ENCODE peak calls at places on chromosomes 16 and 17, in six cellular contexts. S is cardiac fibroblast, H is A549, R is astrocyte of the spinal cord, I is AG04449, X is colonic mucosa. U is an unnamed sample.
A peak's percentile ranks its signal among the peaks of the same experiment; 100 is the strongest.

GRCh38 chr17:72372185-72372584 is 251.4 kb downstream of the SOX9 start:
- DNase-seq in R (peak; percentile 29), S (peak; percentile 19), H (no peak), X (no peak), I (no peak), U (no peak)

GRCh38 chr17:81821603-81822311 is 11.3 kb downstream of the MCRIP1 start:
- DNase-seq in R (peak; percentile 34), S (peak; percentile 56), X (peak; percentile 97), H (peak; percentile 93), I (no peak), U (peak; percentile 88)

GRCh38 chr17:70329751-70330150 is 160.4 kb downstream of the KCNJ2 start:
- DNase-seq in I (no peak), X (no peak), S (no peak), H (no peak), R (no peak), U (no peak)

GRCh38 chr16:85584192-85584757 is 28.8 kb upstream of the GSE1 start:
- DNase-seq in R (no peak), X (no peak), I (no peak), H (no peak), S (no peak), U (no peak)

GRCh38 chr16:10579965-10580918 is at the start of gene EMP2:
- DNase-seq in R (peak; percentile 68), X (peak; percentile 88), S (peak; percentile 62), H (peak; percentile 90), I (no peak), U (peak; percentile 63)

GRCh38 chr16:31113420-31114124 is 3.9 kb upstream of the KAT8 start:
- DNase-seq in H (no peak), X (no peak), I (no peak), R (no peak), S (no peak), U (no peak)

GRCh38 chr17:48513097-48513496 is 17.7 kb downstream of the HOXB1 start:
- DNase-seq in I (no peak), H (no peak), X (no peak), S (no peak), R (no peak), U (peak; percentile 52)

GRCh38 chr16:85113913-85114312 is 1.6 kb upstream of the CIBAR2 start:
- DNase-seq in X (no peak), S (no peak), I (no peak), H (no peak), R (no peak), U (no peak)

GRCh38 chr17:28702752-28703150 is 8.9 kb downstream of the PROCA1 start:
- DNase-seq in S (no peak), X (no peak), R (no peak), I (no peak), H (no peak), U (no peak)

GRCh38 chr16:58201163-58201562 is 3.3 kb upstream of the CSNK2A2 start:
- DNase-seq in I (no peak), S (no peak), R (no peak), X (no peak), H (no peak), U (no peak)

GRCh38 chr17:19005789-19006430 is 1.3 kb upstream of the FAM83G start:
- DNase-seq in I (no peak), X (no peak), R (no peak), S (no peak), H (no peak), U (no peak)

GRCh38 chr17:81256616-81257015 is 17.5 kb downstream of the NDUFAF8 start:
- DNase-seq in I (no peak), X (no peak), R (no peak), H (peak; percentile 47), S (peak; percentile 85), U (peak; percentile 30)

GRCh38 chr16:89168381-89169189 is 3.0 kb upstream of the CDH15 start:
- DNase-seq in S (no peak), R (no peak), H (no peak), I (no peak), X (no peak), U (no peak)

GRCh38 chr17:81814748-81815645 is 11.0 kb downstream of the GCGR start:
- DNase-seq in S (no peak), I (no peak), H (no peak), X (no peak), R (no peak), U (no peak)

GRCh38 chr17:67663445-67663844 is 54.3 kb upstream of the NOL11 start:
- DNase-seq in R (no peak), X (no peak), H (no peak), I (no peak), S (no peak), U (no peak)

GRCh38 chr16:82715833-82716232 is 89.1 kb downstream of the CDH13 start:
- DNase-seq in S (no peak), X (no peak), R (no peak), I (no peak), H (no peak), U (no peak)

GRCh38 chr16:64830653-64831052 is 291.2 kb downstream of the CDH11 start:
- DNase-seq in R (peak; percentile 38), X (no peak), S (peak; percentile 74), I (peak; percentile 36), H (no peak), U (peak; percentile 66)

GRCh38 chr16:48441863-48442279 is 56.7 kb upstream of the SIAH1 start:
- DNase-seq in S (no peak), R (no peak), X (no peak), I (no peak), H (peak; percentile 59), U (no peak)

GRCh38 chr17:13002761-13003453 is 14.9 kb downstream of the ELAC2 start:
- DNase-seq in X (peak; percentile 80), I (peak; percentile 40), S (peak; percentile 82), R (peak; percentile 77), H (peak; percentile 80), U (peak; percentile 73)

GRCh38 chr17:55067697-55068439 is 99.3 kb downstream of the STXBP4 start:
- DNase-seq in H (no peak), I (no peak), S (peak; percentile 51), R (no peak), X (no peak), U (peak; percentile 35)

DNA sequence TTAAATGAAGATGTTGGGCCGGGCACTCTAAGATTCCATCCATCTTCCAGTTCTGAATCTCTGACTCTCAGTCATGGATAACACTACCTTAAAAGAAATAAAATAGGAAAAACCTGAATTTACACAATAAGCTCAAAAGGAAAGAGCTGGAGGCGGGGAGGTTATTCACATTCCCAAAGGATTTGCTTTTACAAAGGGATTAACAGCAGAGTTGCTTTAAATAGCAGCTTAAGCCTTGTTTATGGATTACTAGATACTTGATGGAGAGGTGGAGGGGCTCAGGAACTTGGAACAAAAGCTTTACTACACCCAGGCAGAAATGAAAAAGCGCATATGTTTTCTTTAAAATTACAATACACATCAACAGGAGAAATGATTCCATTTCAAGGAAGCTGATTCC is 84.5 kb downstream of the XYLT1 start:
- DNase-seq in R (no peak), S (no peak), I (no peak), X (no peak), H (no peak), U (no peak)
- H3K4me3 ChIP-seq in R (no peak overlapping the region), S (no peak overlapping the region), I (no peak overlapping the region), X (no peak overlapping the region), H (no peak overlapping the region), U (no peak overlapping the region)

DNA sequence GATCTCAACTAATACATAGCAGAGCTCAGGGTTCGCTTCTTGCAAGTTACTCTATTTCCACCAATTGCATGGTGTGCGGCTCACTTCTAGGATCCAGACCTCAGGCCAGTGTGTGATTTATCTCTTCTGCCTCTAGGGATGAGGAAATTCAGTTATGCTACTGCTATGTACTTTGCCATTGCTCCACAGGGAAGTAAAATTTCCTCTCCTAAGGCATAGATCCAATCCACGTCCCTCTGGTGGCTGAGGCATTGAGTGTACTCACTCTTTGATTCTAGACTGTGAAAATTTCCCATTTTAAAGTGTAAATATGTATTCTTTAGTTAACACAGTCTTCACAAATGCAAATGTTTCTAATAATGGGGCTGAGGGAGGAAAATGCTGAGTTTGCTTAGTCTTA is 214.1 kb downstream of the HS3ST3B1 start:
- DNase-seq in X (no peak), R (no peak), S (peak; percentile 1), I (no peak), H (no peak), U (peak; percentile 8)
- TF ChIP-seq CTCF in X (no peak), R (no peak), S (no peak), I (peak; percentile 10), H (no peak), U (no peak)

DNA sequence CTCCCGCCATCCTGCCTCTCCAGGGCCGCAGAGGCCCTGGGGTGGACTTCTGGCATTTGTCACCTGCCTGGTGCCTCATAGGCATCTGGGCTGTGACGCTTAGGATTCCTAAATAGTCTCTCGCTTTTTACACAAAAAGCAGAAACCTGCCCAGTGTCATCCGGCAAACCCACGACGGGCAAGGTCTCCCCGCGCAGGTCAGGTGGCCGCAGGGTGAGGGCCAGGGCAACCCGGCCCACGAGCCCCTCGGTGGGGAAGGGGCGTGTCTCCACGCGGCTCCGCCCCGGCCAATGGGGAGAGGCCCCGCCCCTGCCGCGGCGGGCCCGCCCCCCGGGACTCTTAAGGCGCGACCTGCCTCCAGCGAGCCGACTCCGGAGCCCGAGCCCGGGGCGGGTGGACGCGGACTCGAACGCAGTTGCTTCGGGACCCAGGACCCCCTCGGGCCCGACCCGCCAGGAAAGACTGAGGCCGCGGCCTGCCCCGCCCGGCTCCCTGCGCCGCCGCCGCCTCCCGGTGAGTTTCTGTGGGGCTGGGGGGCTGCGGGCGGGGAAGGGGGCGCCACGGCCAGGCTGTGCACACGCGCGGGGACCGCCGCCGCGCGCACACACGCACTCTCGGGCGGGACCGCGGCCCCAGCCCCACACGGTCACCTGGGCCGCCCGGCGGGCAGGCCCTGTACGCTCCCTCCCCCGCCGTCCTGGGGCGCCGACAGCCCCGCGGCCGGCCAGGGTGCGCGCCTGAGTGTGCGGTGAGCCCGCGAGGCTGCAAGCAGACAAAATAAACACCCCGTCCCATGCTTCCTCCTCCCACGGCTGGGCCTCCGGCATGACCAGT is at the start of gene VASN:
- DNase-seq in X (peak; percentile 79), H (peak; percentile 78), R (peak; percentile 70), I (no peak), S (peak; percentile 78), U (peak; percentile 83)
- H3K4me3 ChIP-seq in X (peak within 1 kb of the TSS; percentile 52), H (peak within 1 kb of the TSS; percentile 70), R (peak within 1 kb of the TSS; percentile 78), I (peak within 1 kb of the TSS; percentile 93), S (peak within 1 kb of the TSS; percentile 87), U (peak within 1 kb of the TSS; percentile 79)

GRCh38 chr17:42922335-42922734 is 21.7 kb downstream of the G6PC1 start:
- DNase-seq in H (no peak), S (no peak), I (no peak), R (no peak), X (no peak), U (no peak)
- TF ChIP-seq CTCF in H (no peak), S (no peak), I (no peak), R (no peak), X (no peak), U (no peak)

DNA sequence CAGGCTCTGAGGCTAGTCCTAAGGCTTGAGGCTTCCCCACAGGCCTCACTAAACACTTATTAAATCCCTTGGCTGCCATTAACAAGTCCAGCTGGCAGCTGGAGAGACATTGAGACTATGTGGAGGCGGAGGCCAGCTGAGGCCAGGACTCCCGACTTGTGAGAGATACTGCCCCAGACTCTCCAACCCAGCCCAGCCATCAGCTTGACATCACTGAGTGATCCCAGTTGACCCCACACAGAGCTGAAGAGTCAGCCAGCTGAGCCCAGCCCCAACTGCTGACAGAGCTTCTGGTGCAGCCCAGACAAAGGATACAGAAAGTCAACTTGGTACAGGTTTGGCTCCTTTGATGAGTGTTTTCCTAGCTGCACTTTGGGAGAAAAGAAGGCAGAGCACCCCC is 343.1 kb downstream of the C16orf95 start:
- DNase-seq in R (no peak), X (no peak), H (no peak), I (no peak), S (no peak), U (no peak)
- H3K4me3 ChIP-seq in R (no peak overlapping the region), X (no peak overlapping the region), H (no peak overlapping the region), I (no peak overlapping the region), S (no peak overlapping the region), U (no peak overlapping the region)

GRCh38 chr16:2894231-2894630 is 11.2 kb downstream of the FLYWCH2 start:
- DNase-seq in R (no peak), S (no peak), I (no peak), H (no peak), X (no peak), U (no peak)
- TF ChIP-seq CTCF in R (no peak), S (no peak), I (no peak), H (no peak), X (no peak), U (no peak)